ENCODE peak calls at places on chromosomes 7 and 10, in nine cellular contexts. One of them, this sample, is unnamed.

GRCh38 chr10:96646251-96646740 is 59.5 kb upstream of the TM9SF3 start:
- DNase-seq in AG08395: no peak
- DNase-seq in psoas muscle: no peak
- DNase-seq in AG04449: no peak
- DNase-seq in activated naive CD8-positive, alpha-beta T cell treated with anti-CD3 and anti-CD28 coated beads, Interleukin-2, amount 50 U/mL, for 24 hours: no peak
- DNase-seq in AG10803: no peak
- DNase-seq in stomach: no peak
- DNase-seq in BE2C: no peak
- DNase-seq in KBM-7: no peak
- DNase-seq in this sample: no peak

GRCh38 chr7:77348371-77348813 is 67.8 kb downstream of the GSAP start:
- DNase-seq in KBM-7: no peak
- DNase-seq in psoas muscle: no peak
- DNase-seq in activated naive CD8-positive, alpha-beta T cell treated with anti-CD3 and anti-CD28 coated beads, Interleukin-2, amount 50 U/mL, for 24 hours: no peak
- DNase-seq in stomach: peak; percentile 29
- DNase-seq in BE2C: no peak
- DNase-seq in AG10803: peak; percentile 21
- DNase-seq in AG04449: no peak
- DNase-seq in AG08395: no peak
- DNase-seq in this sample: peak; percentile 76

GRCh38 chr7:128831994-128832879 is 2.0 kb downstream of the FLNC start:
- DNase-seq in AG10803: peak; percentile 41
- DNase-seq in stomach: no peak
- DNase-seq in AG08395: peak; percentile 41
- DNase-seq in psoas muscle: peak; percentile 62
- DNase-seq in activated naive CD8-positive, alpha-beta T cell treated with anti-CD3 and anti-CD28 coated beads, Interleukin-2, amount 50 U/mL, for 24 hours: no peak
- DNase-seq in KBM-7: peak; percentile 87
- DNase-seq in BE2C: peak; percentile 80
- DNase-seq in AG04449: no peak
- DNase-seq in this sample: peak; percentile 77

GRCh38 chr10:53430127-53430891 is 657.7 kb upstream of the MBL2 start:
- DNase-seq in AG04449: no peak
- DNase-seq in KBM-7: no peak
- DNase-seq in BE2C: no peak
- DNase-seq in stomach: no peak
- DNase-seq in AG08395: no peak
- DNase-seq in AG10803: no peak
- DNase-seq in activated naive CD8-positive, alpha-beta T cell treated with anti-CD3 and anti-CD28 coated beads, Interleukin-2, amount 50 U/mL, for 24 hours: no peak
- DNase-seq in psoas muscle: no peak
- DNase-seq in this sample: no peak

GRCh38 chr10:78343266-78343665 is 309.6 kb downstream of the RPS24 start:
- DNase-seq in AG10803: no peak
- DNase-seq in AG04449: no peak
- DNase-seq in psoas muscle: no peak
- DNase-seq in BE2C: no peak
- DNase-seq in KBM-7: no peak
- DNase-seq in activated naive CD8-positive, alpha-beta T cell treated with anti-CD3 and anti-CD28 coated beads, Interleukin-2, amount 50 U/mL, for 24 hours: no peak
- DNase-seq in AG08395: no peak
- DNase-seq in stomach: no peak
- DNase-seq in this sample: no peak

GRCh38 chr7:72337822-72338167 is 74.3 kb downstream of the CALN1 start:
- DNase-seq in AG10803: no peak
- DNase-seq in stomach: no peak
- DNase-seq in activated naive CD8-positive, alpha-beta T cell treated with anti-CD3 and anti-CD28 coated beads, Interleukin-2, amount 50 U/mL, for 24 hours: no peak
- DNase-seq in psoas muscle: no peak
- DNase-seq in AG08395: no peak
- DNase-seq in KBM-7: no peak
- DNase-seq in BE2C: no peak
- DNase-seq in AG04449: no peak
- DNase-seq in this sample: no peak

GRCh38 chr7:64618785-64619456 is 47.0 kb upstream of the ZNF107 start:
- DNase-seq in AG10803: peak; percentile 39
- DNase-seq in AG08395: peak; percentile 19
- DNase-seq in psoas muscle: no peak
- DNase-seq in BE2C: peak; percentile 18
- DNase-seq in activated naive CD8-positive, alpha-beta T cell treated with anti-CD3 and anti-CD28 coated beads, Interleukin-2, amount 50 U/mL, for 24 hours: no peak
- DNase-seq in stomach: no peak
- DNase-seq in KBM-7: peak; percentile 75
- DNase-seq in AG04449: no peak
- DNase-seq in this sample: peak; percentile 57

GRCh38 chr10:132571565-132572544 is 34.3 kb downstream of the INPP5A start:
- DNase-seq in AG08395: peak; percentile 84
- DNase-seq in activated naive CD8-positive, alpha-beta T cell treated with anti-CD3 and anti-CD28 coated beads, Interleukin-2, amount 50 U/mL, for 24 hours: peak; percentile 75
- DNase-seq in KBM-7: peak; percentile 84
- DNase-seq in AG04449: peak; percentile 60
- DNase-seq in stomach: peak; percentile 66
- DNase-seq in BE2C: peak; percentile 89
- DNase-seq in AG10803: peak; percentile 83
- DNase-seq in psoas muscle: peak; percentile 61
- DNase-seq in this sample: peak; percentile 78

GRCh38 chr10:43644252-43644651 is 4.4 kb downstream of the ZNF32 start:
- DNase-seq in AG10803: peak; percentile 12
- DNase-seq in stomach: no peak
- DNase-seq in KBM-7: no peak
- DNase-seq in BE2C: no peak
- DNase-seq in AG08395: no peak
- DNase-seq in activated naive CD8-positive, alpha-beta T cell treated with anti-CD3 and anti-CD28 coated beads, Interleukin-2, amount 50 U/mL, for 24 hours: no peak
- DNase-seq in AG04449: no peak
- DNase-seq in psoas muscle: no peak
- DNase-seq in this sample: peak; percentile 64

GRCh38 chr7:24963218-24963617 is 16.8 kb downstream of the OSBPL3 start:
- DNase-seq in stomach: peak; percentile 28
- DNase-seq in activated naive CD8-positive, alpha-beta T cell treated with anti-CD3 and anti-CD28 coated beads, Interleukin-2, amount 50 U/mL, for 24 hours: peak; percentile 59
- DNase-seq in KBM-7: peak; percentile 87
- DNase-seq in psoas muscle: peak; percentile 18
- DNase-seq in BE2C: no peak
- DNase-seq in AG04449: no peak
- DNase-seq in AG08395: peak; percentile 60
- DNase-seq in AG10803: peak; percentile 84
- DNase-seq in this sample: peak; percentile 34

GRCh38 chr7:107262857-107263256 is 94.1 kb downstream of the HBP1 start:
- DNase-seq in AG08395: no peak
- DNase-seq in BE2C: no peak
- DNase-seq in psoas muscle: no peak
- DNase-seq in activated naive CD8-positive, alpha-beta T cell treated with anti-CD3 and anti-CD28 coated beads, Interleukin-2, amount 50 U/mL, for 24 hours: no peak
- DNase-seq in AG10803: no peak
- DNase-seq in KBM-7: no peak
- DNase-seq in AG04449: no peak
- DNase-seq in stomach: no peak
- DNase-seq in this sample: peak; percentile 1

GRCh38 chr10:71805776-71806705 is 32.7 kb upstream of the VSIR start:
- DNase-seq in activated naive CD8-positive, alpha-beta T cell treated with anti-CD3 and anti-CD28 coated beads, Interleukin-2, amount 50 U/mL, for 24 hours: no peak
- DNase-seq in BE2C: no peak
- DNase-seq in AG08395: no peak
- DNase-seq in AG04449: no peak
- DNase-seq in psoas muscle: no peak
- DNase-seq in AG10803: no peak
- DNase-seq in stomach: peak; percentile 64
- DNase-seq in KBM-7: no peak
- DNase-seq in this sample: peak; percentile 56

GRCh38 chr10:63683686-63684085 is 162.5 kb downstream of the REEP3 start:
- DNase-seq in KBM-7: no peak
- DNase-seq in AG08395: no peak
- DNase-seq in AG04449: no peak
- DNase-seq in stomach: no peak
- DNase-seq in BE2C: no peak
- DNase-seq in psoas muscle: no peak
- DNase-seq in activated naive CD8-positive, alpha-beta T cell treated with anti-CD3 and anti-CD28 coated beads, Interleukin-2, amount 50 U/mL, for 24 hours: no peak
- DNase-seq in AG10803: no peak
- DNase-seq in this sample: no peak

GRCh38 chr7:85710960-85711359 is 524.1 kb upstream of the SEMA3D start:
- DNase-seq in AG04449: no peak
- DNase-seq in AG10803: no peak
- DNase-seq in BE2C: no peak
- DNase-seq in stomach: no peak
- DNase-seq in activated naive CD8-positive, alpha-beta T cell treated with anti-CD3 and anti-CD28 coated beads, Interleukin-2, amount 50 U/mL, for 24 hours: no peak
- DNase-seq in AG08395: no peak
- DNase-seq in KBM-7: no peak
- DNase-seq in psoas muscle: no peak
- DNase-seq in this sample: no peak

GRCh38 chr7:152866125-152866524 is 106.6 kb downstream of the ACTR3B start:
- DNase-seq in AG08395: no peak
- DNase-seq in activated naive CD8-positive, alpha-beta T cell treated with anti-CD3 and anti-CD28 coated beads, Interleukin-2, amount 50 U/mL, for 24 hours: no peak
- DNase-seq in psoas muscle: no peak
- DNase-seq in BE2C: no peak
- DNase-seq in AG04449: no peak
- DNase-seq in KBM-7: no peak
- DNase-seq in stomach: no peak
- DNase-seq in AG10803: no peak
- DNase-seq in this sample: no peak